ENCODE peak calls at places on chromosomes 3 and 15, in nine cellular contexts. O is IMR-90, N is hepatocyte, A is ovary, P is GM12878, D is lung, J is left lung, H is stomach, I is colonic mucosa. T is an unnamed sample. For H3K27me3, the result is how much of the 10 kb centered on the place peaks cover.

GRCh38 chr3:194322701-194323174 is 28.4 kb downstream of the CPN2 start:
- DNase-seq in O (peak), N (peak), A (no peak), P (no peak), D (no peak), J (peak), H (peak), I (no peak), T (no peak)

GRCh38 chr15:101379647-101380046 is 84.6 kb upstream of the SNRPA1 start:
- DNase-seq in O (no peak), N (no peak), A (no peak), P (no peak), D (no peak), J (peak), H (no peak), I (no peak), T (no peak)

GRCh38 chr15:22918596-22919140 is 61.5 kb downstream of the CYFIP1 start:
- DNase-seq in O (no peak), N (no peak), A (no peak), P (no peak), D (no peak), J (no peak), H (no peak), I (no peak), T (no peak)

GRCh38 chr3:138781012-138781470 is 53.7 kb downstream of the PIK3CB start:
- DNase-seq in O (no peak), N (no peak), A (no peak), P (no peak), D (no peak), J (no peak), H (peak), I (no peak), T (peak)

GRCh38 chr3:143313025-143313424 is 193.5 kb downstream of the CHST2 start:
- DNase-seq in O (no peak), N (no peak), A (no peak), P (no peak), D (no peak), J (no peak), H (no peak), I (no peak), T (no peak)

GRCh38 chr3:195100903-195101591 is 169.9 kb downstream of the XXYLT1 start:
- DNase-seq in O (peak), N (no peak), A (no peak), P (no peak), D (peak), J (peak), H (peak), I (no peak), T (no peak)

GRCh38 chr3:112116777-112117186 is 16.3 kb downstream of the GCSAM start:
- DNase-seq in O (no peak), N (no peak), A (no peak), P (no peak), D (no peak), J (peak), H (no peak), I (no peak), T (no peak)

GRCh38 chr3:150770662-150771061 is 7.7 kb upstream of the SIAH2 start:
- DNase-seq in O (no peak), N (no peak), A (no peak), P (no peak), D (no peak), J (no peak), H (no peak), I (no peak), T (no peak)

GRCh38 chr3:107251819-107252218 is 125.4 kb upstream of the CCDC54 start:
- DNase-seq in O (no peak), N (no peak), A (no peak), P (no peak), D (no peak), J (no peak), H (no peak), I (no peak), T (no peak)

GRCh38 chr15:34365836-34366235 is 1.2 kb downstream of the LPCAT4 start:
- DNase-seq in O (no peak), N (no peak), A (no peak), P (no peak), D (no peak), J (no peak), H (no peak), I (no peak), T (no peak)

GRCh38 chr15:90159213-90159612 is 41.9 kb upstream of the SEMA4B start:
- DNase-seq in O (no peak), N (no peak), A (no peak), P (no peak), D (no peak), J (no peak), H (peak), I (peak), T (no peak)

GRCh38 chr3:8197384-8197783 is 304.2 kb upstream of the LMCD1 start:
- DNase-seq in O (no peak), N (no peak), A (no peak), P (no peak), D (no peak), J (no peak), H (no peak), I (no peak), T (no peak)

GRCh38 chr3:148857321-148857720 is 7.8 kb upstream of the CPA3 start:
- DNase-seq in O (no peak), N (no peak), A (no peak), P (no peak), D (no peak), J (no peak), H (no peak), I (no peak), T (no peak)

GRCh38 chr3:49674491-49674983 is 386 bp downstream of the APEH start:
- DNase-seq in O (no peak), N (peak), A (peak), P (no peak), D (no peak), J (no peak), H (no peak), I (peak), T (peak)
- H3K27ac ChIP-seq in O (peak), N (peak), A (peak), P (peak), D (peak), J (peak), H (peak), I (peak), T (peak)

DNA sequence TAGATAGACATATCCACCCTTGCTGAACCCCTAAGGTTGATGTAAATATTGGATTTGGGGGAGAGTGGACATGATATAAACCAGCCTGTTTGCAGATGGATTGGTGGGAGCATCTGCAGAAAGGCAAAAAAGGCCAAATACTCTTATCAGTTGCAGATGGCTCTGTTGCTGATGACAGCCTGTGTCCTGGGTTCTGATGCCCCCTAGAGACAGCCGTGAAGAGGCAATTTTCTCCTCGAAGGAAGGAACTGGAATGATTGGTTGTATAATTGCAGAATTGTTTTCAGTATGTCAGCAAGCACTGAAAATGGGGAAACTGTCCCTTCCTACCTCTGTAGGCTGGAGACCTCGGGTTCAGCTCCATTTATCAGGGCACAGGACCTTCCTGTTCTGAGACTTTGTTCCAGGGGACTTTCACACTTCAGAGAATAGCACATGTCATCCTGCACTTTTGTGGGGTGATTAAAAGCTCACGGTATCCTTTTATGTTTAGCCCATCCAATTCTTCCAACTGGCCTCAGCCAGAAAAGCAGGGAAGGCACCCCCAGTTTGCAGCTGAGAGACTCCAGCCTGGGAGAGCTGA is 103.0 kb downstream of the PGPEP1L start:
- DNase-seq in O (peak), N (peak), A (no peak), P (no peak), D (no peak), J (no peak), H (no peak), I (peak), T (no peak)
- TF ChIP-seq CTCF in O (peak), N (peak), A (no peak), P (peak), D (peak), J (peak), H (no peak), I (peak), T (peak)

DNA sequence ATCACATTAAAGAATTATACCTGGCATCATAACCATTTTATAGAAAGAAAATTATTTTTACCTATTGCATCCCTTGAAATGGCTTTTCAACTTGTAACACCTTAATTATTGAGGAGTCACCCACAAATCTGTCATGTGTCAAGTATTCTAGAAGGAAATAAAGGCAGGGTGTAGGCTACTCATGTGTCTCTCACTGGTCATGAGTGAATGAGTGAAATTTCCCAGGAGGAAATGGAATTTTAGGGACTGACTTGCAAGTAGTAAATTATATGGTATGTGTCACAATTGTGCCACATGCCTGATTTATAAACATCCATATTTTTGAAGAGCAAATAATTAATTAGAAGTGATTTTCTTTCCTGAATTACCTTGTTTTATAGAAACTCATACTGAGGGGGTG is 310.5 kb upstream of the ADAMTS9 start:
- DNase-seq in O (no peak), N (no peak), A (no peak), P (no peak), D (no peak), J (no peak), H (no peak), I (no peak), T (no peak)
- H3K27me3 ChIP-seq in O (under half), N (under half), A (under half), P (under half), D (under half), J (under half), H (under half), I (under half), T (under half)

GRCh38 chr15:73800662-73801345 is 47.7 kb upstream of the INSYN1 start:
- DNase-seq in O (peak), N (peak), A (peak), P (no peak), D (no peak), J (no peak), H (no peak), I (no peak), T (no peak)
- H3K27ac ChIP-seq in O (peak), N (peak), A (no peak), P (no peak), D (peak), J (peak), H (peak), I (no peak), T (no peak)

DNA sequence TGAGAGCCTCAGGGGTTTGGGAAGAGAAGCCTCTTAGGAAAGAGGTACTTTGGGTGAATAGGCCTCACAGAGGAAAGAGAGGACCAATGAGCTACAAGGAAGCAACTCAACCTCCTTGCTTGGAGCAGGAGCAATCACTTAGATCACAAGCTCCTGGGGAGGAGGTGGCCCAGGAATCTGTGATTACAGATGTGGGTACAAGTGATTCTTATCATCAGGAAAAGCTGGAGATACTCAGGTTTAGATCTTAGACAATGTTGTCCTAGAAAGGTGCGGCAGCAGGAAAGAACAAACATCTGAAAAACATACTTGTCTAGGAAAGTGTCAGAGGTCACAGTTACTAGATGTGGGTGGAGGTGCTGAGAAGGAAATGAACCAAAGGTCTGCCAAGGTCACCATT is 8.2 kb downstream of the PARP16 start:
- DNase-seq in O (no peak), N (no peak), A (no peak), P (no peak), D (no peak), J (no peak), H (no peak), I (no peak), T (no peak)
- TF ChIP-seq CTCF in O (no peak), N (no peak), A (no peak), P (no peak), D (no peak), J (no peak), H (no peak), I (no peak), T (no peak)

GRCh38 chr15:45107941-45108630 is 5.9 kb downstream of the DUOX2 start:
- DNase-seq in O (no peak), N (no peak), A (no peak), P (no peak), D (no peak), J (no peak), H (peak), I (no peak), T (no peak)

GRCh38 chr15:45102226-45102625 is 11.7 kb downstream of the DUOX2 start:
- DNase-seq in O (no peak), N (no peak), A (no peak), P (no peak), D (no peak), J (no peak), H (peak), I (no peak), T (no peak)

GRCh38 chr15:45106002-45106790 is 7.8 kb downstream of the DUOX2 start:
- DNase-seq in O (no peak), N (no peak), A (no peak), P (no peak), D (no peak), J (no peak), H (peak), I (no peak), T (no peak)

GRCh38 chr15:45101749-45102148 is 12.2 kb downstream of the DUOX2 start:
- DNase-seq in O (no peak), N (no peak), A (no peak), P (no peak), D (no peak), J (no peak), H (no peak), I (no peak), T (no peak)

DNA sequence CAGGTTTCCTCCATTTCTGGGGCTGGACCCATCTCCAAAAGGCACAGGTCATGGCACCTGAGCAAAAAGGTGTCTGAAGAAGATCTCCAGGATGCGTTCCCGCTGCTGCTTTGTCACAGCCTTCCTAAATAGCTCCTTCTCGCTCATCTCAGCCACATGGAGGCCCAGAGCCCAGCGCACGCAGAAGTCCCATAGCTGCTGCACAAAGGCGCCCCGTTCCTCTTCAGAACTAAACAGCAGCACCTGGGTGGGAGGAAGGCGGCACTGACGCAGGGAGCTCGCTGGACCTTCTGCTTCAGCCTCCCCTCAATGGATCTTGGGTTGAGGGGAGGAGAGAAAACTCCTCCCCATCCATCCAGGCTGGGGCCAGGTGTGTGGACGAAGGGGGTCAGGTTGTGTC is 8.4 kb downstream of the DUOX2 start:
- DNase-seq in O (no peak), N (no peak), A (no peak), P (no peak), D (no peak), J (no peak), H (peak), I (no peak), T (no peak)
- H3K27me3 ChIP-seq in O (half or more), N (under half), A (under half), P (under half), D (under half), J (under half), H (under half), I (under half), T (under half)

GRCh38 chr3:23496165-23496564 is 293.0 kb downstream of the UBE2E2 start:
- DNase-seq in O (no peak), N (no peak), A (no peak), P (peak), D (no peak), J (no peak), H (no peak), I (no peak), T (no peak)
- H3K27ac ChIP-seq in O (no peak), N (no peak), A (no peak), P (no peak), D (no peak), J (no peak), H (no peak), I (no peak), T (no peak)

DNA sequence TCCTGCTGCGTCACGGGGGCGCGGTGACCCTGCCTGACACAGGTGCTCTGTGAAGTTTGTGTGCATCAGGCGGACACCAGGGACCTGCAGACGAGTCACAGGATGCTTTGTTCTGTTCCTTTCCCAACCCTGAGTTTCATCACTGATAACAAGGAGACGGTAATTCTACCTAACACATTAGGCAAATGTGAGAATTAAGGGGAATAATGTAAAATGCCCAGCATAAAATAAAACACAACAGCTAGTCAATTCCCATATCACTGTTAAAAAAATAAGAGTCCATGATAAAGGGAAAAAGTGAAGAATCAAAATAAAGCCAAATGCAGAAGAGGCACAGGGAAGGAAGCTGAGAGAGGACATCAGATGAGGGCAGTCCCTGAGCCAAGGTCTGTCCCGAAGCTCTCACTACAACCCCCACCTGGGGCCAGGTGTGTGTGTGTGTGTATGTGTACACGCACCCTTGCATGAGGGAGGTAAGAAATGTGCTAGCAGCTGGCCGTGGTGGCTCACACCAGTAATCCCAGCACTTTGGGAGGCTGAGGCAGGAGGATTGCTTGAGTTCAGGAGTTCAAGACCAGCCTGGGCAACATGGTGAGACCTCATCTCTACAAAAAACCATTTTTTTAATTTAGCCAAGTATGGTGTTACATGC is 27.5 kb downstream of the PLA2G4D start:
- DNase-seq in O (no peak), N (no peak), A (no peak), P (no peak), D (no peak), J (no peak), H (no peak), I (no peak), T (no peak)
- TF ChIP-seq CTCF in O (no peak), N (no peak), A (no peak), P (no peak), D (no peak), J (no peak), H (no peak), I (no peak), T (no peak)

GRCh38 chr3:43957553-43957952 is 266.8 kb downstream of the ABHD5 start:
- DNase-seq in O (no peak), N (no peak), A (no peak), P (no peak), D (no peak), J (no peak), H (no peak), I (no peak), T (no peak)

GRCh38 chr3:43959498-43960447 is 269.0 kb downstream of the ABHD5 start:
- DNase-seq in O (no peak), N (no peak), A (no peak), P (no peak), D (no peak), J (no peak), H (no peak), I (no peak), T (no peak)

GRCh38 chr3:43958005-43958770 is 267.4 kb downstream of the ABHD5 start:
- DNase-seq in O (no peak), N (no peak), A (no peak), P (no peak), D (no peak), J (no peak), H (no peak), I (no peak), T (no peak)

GRCh38 chr3:43960448-43960840 is 269.7 kb downstream of the ABHD5 start:
- DNase-seq in O (no peak), N (peak), A (no peak), P (no peak), D (no peak), J (no peak), H (no peak), I (no peak), T (no peak)

DNA sequence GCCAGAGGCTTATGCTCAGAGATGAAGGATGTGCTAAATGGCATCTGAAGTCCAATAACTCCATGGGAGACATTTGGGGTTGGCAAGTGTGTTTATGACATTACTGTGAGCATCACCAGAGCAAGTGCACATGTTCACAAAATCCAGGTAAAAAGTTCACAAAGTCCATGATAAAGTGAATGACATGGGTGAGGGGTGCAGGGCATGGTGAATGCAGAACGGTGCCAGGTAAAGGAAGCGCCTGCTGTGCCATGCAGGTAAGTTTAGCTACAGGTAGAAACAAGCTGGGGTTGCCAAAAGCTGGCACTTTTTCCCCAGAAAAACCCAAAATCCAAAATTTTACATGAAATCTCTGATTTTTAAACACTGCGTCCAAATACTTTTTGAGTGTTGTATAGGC is 268.2 kb downstream of the ABHD5 start:
- DNase-seq in O (no peak), N (no peak), A (no peak), P (no peak), D (no peak), J (no peak), H (no peak), I (no peak), T (no peak)
- H3K27me3 ChIP-seq in O (under half), N (under half), A (under half), P (under half), D (under half), J (under half), H (half or more), I (under half), T (under half)